ENCODE peak calls at places on chromosomes 3 and 15, in four cellular contexts. V is CD8-positive, alpha-beta T cell; F is coronary artery; E is type B pancreatic cell. N is an unnamed sample.

GRCh38 chr15:47602124-47602523 is 115.2 kb upstream of the SEMA6D start:
- DNase-seq in E (no peak), V (no peak), F (no peak), N (no peak)

GRCh38 chr3:56123487-56123886 is 344.8 kb downstream of the ERC2 start:
- DNase-seq in V (no peak), F (no peak), E (no peak), N (no peak)

GRCh38 chr3:155069729-155070128 is 10.4 kb upstream of the MME start:
- DNase-seq in E (no peak), F (no peak), V (no peak), N (no peak)

GRCh38 chr3:44476181-44476599 is 1.3 kb downstream of the ZNF445 start:
- DNase-seq in E (no peak), V (no peak), F (no peak), N (no peak)

GRCh38 chr3:118886708-118887107 is 147.9 kb downstream of the IGSF11 start:
- DNase-seq in E (no peak), V (no peak), F (no peak), N (no peak)

GRCh38 chr3:56796202-56796601 is 5.5 kb downstream of the ARHGEF3 start:
- DNase-seq in V (no peak), E (no peak), F (no peak), N (no peak)

GRCh38 chr3:170651260-170651845 is 65.5 kb upstream of the SLC7A14 start:
- DNase-seq in V (no peak), F (no peak), E (no peak), N (no peak)

GRCh38 chr3:179653777-179654117 is 907 bp downstream of the USP13 start:
- DNase-seq in F (no peak), E (no peak), V (no peak), N (no peak)

GRCh38 chr3:113212155-113212844 is 943 bp downstream of the BOC start:
- DNase-seq in E (no peak), F (no peak), V (no peak), N (no peak)

GRCh38 chr3:151209652-151210051 is 6.6 kb upstream of the GPR171 start:
- DNase-seq in F (no peak), E (no peak), V (no peak), N (no peak)

GRCh38 chr15:72193781-72194396 is 3.7 kb downstream of the GRAMD2A start:
- DNase-seq in E (no peak), F (no peak), V (no peak), N (no peak)

DNA sequence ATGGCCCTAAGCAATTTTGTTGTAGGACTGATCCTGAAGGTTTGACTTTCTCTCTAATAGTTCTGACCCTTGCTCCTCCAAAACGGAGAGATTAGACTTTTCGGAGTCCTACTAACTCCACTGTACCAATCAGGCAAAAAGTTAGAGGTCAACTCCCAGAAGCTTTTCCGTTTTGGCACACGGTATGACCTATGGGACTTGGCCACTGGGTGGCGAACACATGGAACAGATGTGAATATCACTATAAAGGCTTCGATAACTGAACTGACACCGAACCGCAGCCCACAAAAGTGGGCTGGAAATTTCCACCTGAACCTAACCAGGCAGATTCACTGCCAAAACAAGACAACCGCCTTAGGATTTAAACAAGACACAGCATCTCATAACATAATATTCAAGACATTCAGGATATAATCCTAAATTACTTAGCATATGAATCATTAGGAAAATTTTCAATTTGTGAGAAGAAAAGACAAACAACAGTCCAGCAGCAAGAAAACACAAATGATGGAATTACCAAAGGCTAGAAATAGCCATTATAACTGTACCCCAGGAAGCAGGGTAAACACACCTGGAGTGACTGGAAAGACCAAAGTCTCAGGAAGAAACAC is 12.2 kb upstream of the TM2D3 start:
- DNase-seq in E (no peak), V (no peak), F (no peak), N (no peak)
- TF ChIP-seq CTCF in E (peak), V (no peak), F (no peak), N (peak)

GRCh38 chr15:59918994-59919951 is 84.8 kb upstream of the FOXB1 start:
- DNase-seq in E (no peak), V (peak), F (no peak), N (no peak)

GRCh38 chr15:59923508-59923907 is 80.6 kb upstream of the FOXB1 start:
- DNase-seq in V (no peak), E (no peak), F (no peak), N (no peak)

DNA sequence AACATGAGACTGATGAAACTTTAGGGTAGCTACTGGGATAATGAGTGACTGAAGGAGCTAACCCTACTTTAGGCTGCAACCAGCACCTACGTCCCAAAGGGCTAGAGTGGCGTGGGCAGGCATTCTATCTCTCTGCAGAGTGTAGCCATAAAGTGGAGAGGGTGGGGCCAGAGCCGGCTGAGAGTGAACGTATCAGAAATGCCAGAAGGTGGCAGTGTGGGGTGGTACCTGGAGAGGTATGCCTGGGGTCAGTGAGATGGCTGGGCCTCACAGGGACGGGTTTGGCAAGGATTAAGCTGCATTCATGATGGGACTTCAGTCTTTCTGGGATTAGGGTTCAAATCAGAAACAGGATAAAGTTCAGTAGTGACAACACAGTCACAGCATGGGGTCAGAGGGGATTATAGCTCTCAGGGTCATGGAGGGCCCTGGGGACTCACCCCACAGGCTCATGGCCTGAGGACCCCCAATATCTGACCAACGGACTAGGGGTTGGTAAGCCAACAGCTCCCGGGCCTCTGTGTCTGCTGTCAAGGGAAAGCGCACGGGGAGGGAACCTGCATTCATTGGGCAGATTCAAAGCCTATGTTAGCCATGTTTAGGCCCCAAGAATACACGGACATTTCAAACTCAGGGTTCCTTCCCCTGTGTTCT is 86.5 kb upstream of the FOXB1 start:
- DNase-seq in V (peak), F (no peak), E (peak), N (no peak)
- TF ChIP-seq CTCF in V (peak), F (no peak), E (peak), N (peak)

GRCh38 chr3:184748219-184749135 is 36.6 kb upstream of the MAGEF1 start:
- DNase-seq in F (no peak), V (no peak), E (no peak), N (peak)
- TF ChIP-seq CTCF in F (no peak), V (no peak), E (peak), N (peak)

GRCh38 chr3:37968784-37969600 is 21.6 kb upstream of the VILL start:
- DNase-seq in V (no peak), F (no peak), E (no peak), N (no peak)

GRCh38 chr3:37968232-37968631 is 22.4 kb upstream of the VILL start:
- DNase-seq in F (no peak), E (no peak), V (no peak), N (no peak)

GRCh38 chr3:37969601-37970100 is 20.9 kb upstream of the VILL start:
- DNase-seq in V (no peak), E (no peak), F (no peak), N (no peak)

GRCh38 chr3:37964716-37965115 is 25.9 kb upstream of the VILL start:
- DNase-seq in E (no peak), V (no peak), F (no peak), N (no peak)

DNA sequence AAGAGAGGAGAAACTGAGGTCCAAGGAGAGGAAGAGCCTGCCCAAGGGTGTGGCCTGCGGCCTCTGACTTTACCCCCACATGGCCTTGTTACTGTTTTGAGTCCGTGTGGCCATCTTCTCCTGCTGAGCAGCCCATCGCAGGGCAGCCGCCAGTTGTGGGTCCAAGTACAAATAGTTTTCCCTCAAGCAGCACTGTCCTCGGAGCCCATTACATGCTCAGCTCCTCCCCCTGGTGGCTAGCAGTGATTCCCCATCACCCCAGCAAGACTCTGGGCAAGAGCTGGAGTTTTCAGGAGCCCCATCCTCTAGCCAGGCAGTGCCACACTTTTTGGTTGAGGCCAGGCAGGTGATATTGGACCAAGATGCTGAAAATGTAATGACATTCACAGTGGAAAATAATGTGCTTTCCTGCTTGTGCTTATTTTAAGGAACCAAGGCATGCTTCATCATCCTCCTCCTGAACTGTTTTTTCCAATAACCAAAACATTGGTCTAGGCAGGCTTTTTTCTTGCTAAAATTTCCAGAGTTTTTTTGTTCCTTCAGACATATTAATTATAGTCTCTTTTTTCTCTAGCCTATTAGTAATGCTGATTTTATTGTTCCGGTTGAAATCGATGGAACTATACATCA is 23.2 kb upstream of the VILL start:
- DNase-seq in E (no peak), V (peak), F (no peak), N (no peak)
- TF ChIP-seq CTCF in E (peak), V (peak), F (peak), N (peak)

GRCh38 chr3:9782777-9783176 is 9.5 kb downstream of the TADA3 start:
- DNase-seq in F (no peak), V (no peak), E (no peak), N (no peak)
- TF ChIP-seq CTCF in F (no peak), V (no peak), E (no peak), N (no peak)

GRCh38 chr3:194424953-194425352 is 25.9 kb upstream of the GP5 start:
- DNase-seq in F (no peak), V (no peak), E (no peak), N (no peak)

GRCh38 chr3:194424373-194424772 is 25.3 kb upstream of the GP5 start:
- DNase-seq in F (no peak), V (no peak), E (no peak), N (no peak)

GRCh38 chr3:194423317-194423716 is 24.3 kb upstream of the GP5 start:
- DNase-seq in E (no peak), F (no peak), V (no peak), N (no peak)

GRCh38 chr3:194422188-194422587 is 23.1 kb upstream of the GP5 start:
- DNase-seq in V (no peak), E (no peak), F (no peak), N (no peak)

GRCh38 chr3:194425399-194425798 is 26.3 kb upstream of the GP5 start:
- DNase-seq in F (no peak), E (no peak), V (no peak), N (no peak)
- TF ChIP-seq CTCF in F (no peak), E (no peak), V (no peak), N (no peak)

GRCh38 chr15:81336568-81336967 is 12.6 kb upstream of the STARD5 start:
- DNase-seq in V (peak), F (peak), E (no peak), N (no peak)
- TF ChIP-seq CTCF in V (peak), F (no peak), E (peak), N (peak)

N was measured in CD14-positive monocyte.